ENCODE peak calls at places on chromosomes 3 and 15, in six cellular contexts. R is A549, Y is IMR-90, F is GM12878, W is HepG2, E is H1. G is an unnamed sample.

GRCh38 chr3:78455737-78456136 is 1312.1 kb downstream of the ROBO1 start:
- DNase-seq in E (no peak), R (no peak), F (no peak), Y (no peak), W (no peak), G (no peak)

GRCh38 chr15:34644061-34644460 is 60.6 kb upstream of the GOLGA8B start:
- DNase-seq in Y (peak), W (no peak), F (no peak), R (peak), E (no peak), G (no peak)

GRCh38 chr15:52076889-52077781 is 35.4 kb downstream of the BCL2L10 start:
- DNase-seq in R (peak), F (peak), E (no peak), Y (peak), W (peak), G (no peak)

GRCh38 chr3:101695779-101696372 is 9.4 kb upstream of the RPL24 start:
- DNase-seq in E (no peak), W (peak), Y (peak), F (no peak), R (peak), G (peak)

GRCh38 chr3:122533931-122534334 is 19.2 kb upstream of the KPNA1 start:
- DNase-seq in F (peak), W (no peak), E (no peak), Y (peak), R (peak), G (no peak)

GRCh38 chr3:193744048-193744821 is 151.2 kb downstream of the OPA1 start:
- DNase-seq in E (no peak), F (peak), R (peak), Y (no peak), W (peak), G (no peak)

GRCh38 chr15:63156086-63156707 is 1.1 kb downstream of the RPS27L start:
- DNase-seq in Y (no peak), E (no peak), W (no peak), F (no peak), R (no peak), G (peak)

GRCh38 chr3:73010158-73010557 is 13.5 kb downstream of the PPP4R2 start:
- DNase-seq in W (no peak), E (no peak), R (no peak), Y (no peak), F (no peak), G (no peak)

GRCh38 chr3:188683032-188683491 is 488.7 kb upstream of the TPRG1 start:
- DNase-seq in E (no peak), Y (peak), R (no peak), F (no peak), W (peak), G (no peak)

GRCh38 chr15:80760971-80761370 is 18.2 kb upstream of the CEMIP start:
- DNase-seq in R (no peak), F (no peak), E (no peak), Y (no peak), W (no peak), G (no peak)

GRCh38 chr15:67472957-67473356 is 48.0 kb upstream of the C15orf61 start:
- DNase-seq in W (no peak), E (no peak), F (no peak), R (no peak), Y (peak), G (no peak)

GRCh38 chr15:65309882-65310418 is 5.5 kb downstream of the RNU5B-1 start:
- DNase-seq in W (no peak), R (no peak), Y (peak), F (no peak), E (no peak), G (no peak)

GRCh38 chr3:136336329-136337100 is 86.4 kb downstream of the PCCB start:
- DNase-seq in E (no peak), F (no peak), Y (peak), R (no peak), W (no peak), G (no peak)

GRCh38 chr3:189728915-189729314 is 97.7 kb downstream of the TP63 start:
- DNase-seq in Y (no peak), W (no peak), E (no peak), R (no peak), F (no peak), G (no peak)

GRCh38 chr15:47843124-47843663 is 125.9 kb downstream of the SEMA6D start:
- DNase-seq in E (no peak), R (no peak), Y (no peak), F (no peak), W (no peak), G (no peak)

GRCh38 chr3:112640864-112641751 is at the start of gene CCDC80:
- DNase-seq in Y (peak), R (peak), W (no peak), E (no peak), F (no peak), G (no peak)

DNA sequence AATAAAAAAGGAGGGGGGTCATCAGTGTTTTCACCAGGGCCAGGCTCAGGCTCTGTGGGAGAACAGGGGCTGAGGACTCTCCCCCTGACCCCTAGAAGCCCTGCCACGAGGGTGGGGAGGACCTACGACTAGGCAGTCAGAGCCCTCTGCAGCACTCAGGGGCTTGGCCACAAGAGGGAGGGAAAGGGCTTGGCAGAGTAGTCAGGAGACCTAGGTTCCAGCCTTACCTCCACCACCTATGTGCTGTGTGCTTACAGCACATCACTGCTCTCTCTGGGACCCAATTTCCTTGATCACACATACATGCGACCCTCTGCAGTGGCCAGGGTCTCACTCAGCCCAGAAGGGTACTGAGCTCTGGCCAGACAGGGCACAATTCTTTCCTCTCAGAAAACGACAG is 16.3 kb upstream of the SKIC8 start:
- DNase-seq in E (no peak), R (peak), Y (no peak), W (peak), F (no peak), G (peak)
- TF ChIP-seq CTCF in E (peak), R (no peak), Y (peak), W (peak), F (peak), G (peak)

DNA sequence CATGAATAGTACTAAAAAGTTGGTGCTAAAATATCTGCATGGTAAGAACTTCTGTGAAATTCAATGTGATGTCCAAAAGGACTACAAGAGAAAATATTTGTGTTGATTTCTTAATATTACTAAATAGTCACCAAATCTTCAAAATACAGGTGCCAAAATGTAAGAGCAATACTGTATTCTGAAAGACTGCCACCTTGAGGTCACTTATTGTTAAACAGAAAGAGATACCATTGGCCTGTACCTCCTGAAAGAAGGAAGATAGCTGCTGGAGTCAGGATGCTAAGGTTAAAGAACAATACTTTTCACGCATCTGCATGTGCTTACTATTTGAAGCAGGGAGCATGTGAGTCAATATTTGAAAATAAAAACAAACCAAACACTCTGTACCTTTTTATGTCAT is 72.0 kb upstream of the LSAMP start:
- DNase-seq in W (no peak), Y (peak), E (no peak), R (no peak), F (no peak), G (no peak)
- TF ChIP-seq RFX5 in W (no peak), Y (no peak), E (no peak), R (no peak), F (no peak), G (no peak)

DNA sequence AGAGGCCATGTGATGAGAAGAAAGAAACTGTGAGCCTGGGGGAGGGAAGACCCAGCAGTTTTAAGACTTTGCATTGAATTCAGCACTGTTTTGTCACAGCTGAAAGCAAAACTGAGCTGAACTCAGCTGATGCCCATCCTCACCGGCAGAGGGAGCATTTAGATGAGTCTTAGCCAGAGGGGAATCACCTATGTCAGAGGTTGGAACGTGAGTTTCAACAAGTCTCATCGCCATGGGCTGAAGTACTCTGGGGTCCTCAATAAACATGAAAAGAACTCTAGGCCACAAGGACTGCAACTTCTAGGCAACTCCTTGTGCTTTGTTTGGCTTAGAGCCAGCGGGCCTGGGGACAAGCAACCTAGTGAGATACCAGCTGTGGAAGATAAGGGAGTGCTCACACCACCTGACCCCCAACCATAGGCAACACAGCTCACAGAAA is 324.5 kb downstream of the TBL1XR1 start:
- DNase-seq in F (peak), Y (peak), W (peak), R (peak), E (peak), G (peak)
- TF ChIP-seq CTCF in F (peak), Y (peak), W (peak), R (peak), E (peak), G (peak)

GRCh38 chr15:50758712-50759205 is 6.7 kb downstream of the SPPL2A start:
- DNase-seq in R (no peak), E (no peak), W (no peak), Y (peak), F (no peak), G (no peak)
- TF ChIP-seq RFX5 in R (no peak), E (no peak), W (no peak), Y (no peak), F (no peak), G (no peak)

GRCh38 chr3:13068269-13069010 is 4.8 kb downstream of the IQSEC1 start:
- DNase-seq in F (no peak), W (no peak), E (no peak), R (no peak), Y (no peak), G (no peak)
- TF ChIP-seq CTCF in F (no peak), W (no peak), E (no peak), R (no peak), Y (no peak), G (no peak)

DNA sequence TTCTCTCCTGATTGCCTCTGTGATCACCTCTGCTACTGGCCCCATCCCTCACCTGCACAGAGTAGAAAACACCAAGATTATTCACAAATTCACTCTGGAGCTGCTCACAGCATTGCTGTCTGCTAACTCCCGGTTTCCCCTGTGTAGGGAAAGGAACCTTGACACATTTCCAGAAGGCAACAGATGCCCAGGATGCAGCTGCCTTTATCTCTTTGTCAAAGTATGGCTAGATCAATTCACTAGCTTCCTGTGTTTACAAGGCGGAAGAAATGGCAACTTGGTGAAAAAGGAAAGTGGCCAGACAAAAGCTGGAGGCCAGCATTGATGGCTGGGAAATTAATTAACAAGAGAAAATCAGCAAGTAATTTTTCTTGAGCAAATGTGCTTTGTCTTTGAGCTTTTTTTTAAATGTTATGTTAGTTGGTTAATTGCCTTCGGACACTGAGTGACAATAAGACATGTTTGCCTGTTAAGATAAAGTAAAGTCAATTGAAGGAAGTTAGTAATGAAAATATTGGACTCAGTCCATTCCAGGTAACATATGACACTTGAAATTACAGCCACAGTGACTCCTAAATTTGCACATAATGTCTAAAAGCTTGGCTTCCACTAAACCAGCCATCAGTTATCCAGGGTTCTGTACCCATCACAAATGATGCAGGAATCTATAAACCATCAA is 394.6 kb upstream of the IL12A start:
- DNase-seq in W (no peak), R (no peak), Y (no peak), E (no peak), F (no peak), G (peak)
- TF ChIP-seq RFX5 in W (no peak), R (no peak), Y (no peak), E (no peak), F (no peak), G (no peak)